ENCODE peak calls at places on chromosomes 1 and 21, in four cellular contexts. J is CD8-positive, alpha-beta T cell; Z is AG04450; B is PC-3. U is an unnamed sample.

GRCh38 chr1:108847464-108847863 is 9.4 kb downstream of the AKNAD1 start:
- DNase-seq in J (no peak), Z (no peak), B (no peak), U (no peak)

GRCh38 chr1:116487583-116487982 is 83.2 kb downstream of the CD58 start:
- DNase-seq in J (no peak), Z (no peak), B (no peak), U (no peak)

GRCh38 chr21:33931799-33932390 is 16.3 kb upstream of the ATP5PO start:
- DNase-seq in J (peak; percentile 34), Z (no peak), B (peak; percentile 25), U (no peak)

GRCh38 chr21:20720623-20721022 is 277.6 kb upstream of the NCAM2 start:
- DNase-seq in J (no peak), Z (no peak), B (peak; percentile 63), U (no peak)

GRCh38 chr21:32015740-32016139 is 142.9 kb downstream of the HUNK start:
- DNase-seq in J (no peak), Z (no peak), B (no peak), U (no peak)

GRCh38 chr1:207711285-207711684 is 40.6 kb upstream of the CD46 start:
- DNase-seq in J (no peak), Z (no peak), B (peak; percentile 69), U (no peak)

GRCh38 chr1:221279146-221279545 is 399.9 kb downstream of the HLX start:
- DNase-seq in J (no peak), Z (no peak), B (no peak), U (no peak)

GRCh38 chr1:43143441-43143888 is 28.6 kb downstream of the EBNA1BP2 start:
- DNase-seq in J (no peak), Z (no peak), B (peak; percentile 27), U (no peak)

GRCh38 chr1:214102907-214103306 is 115.1 kb downstream of the PROX1 start:
- DNase-seq in J (no peak), Z (peak; percentile 63), B (peak; percentile 96), U (no peak)

GRCh38 chr1:196071452-196071851 is 536.8 kb downstream of the KCNT2 start:
- DNase-seq in J (no peak), Z (no peak), B (no peak), U (no peak)

GRCh38 chr1:209302777-209303642 is 280.5 kb upstream of the CAMK1G start:
- DNase-seq in J (no peak), Z (no peak), B (peak; percentile 35), U (no peak)

GRCh38 chr1:174789399-174789798 is 210.3 kb upstream of the CACYBP start:
- DNase-seq in J (no peak), Z (no peak), B (peak; percentile 38), U (no peak)

GRCh38 chr1:152244576-152244975 is 20.6 kb upstream of the HRNR start:
- DNase-seq in J (no peak), Z (no peak), B (peak; percentile 69), U (no peak)

GRCh38 chr21:35649186-35649585 is 411.1 kb downstream of the SETD4 start:
- DNase-seq in J (no peak), Z (no peak), B (peak; percentile 69), U (no peak)

GRCh38 chr1:907611-908451 is 15.9 kb upstream of the SAMD11 start:
- DNase-seq in J (peak; percentile 6), Z (no peak), B (no peak), U (no peak)

GRCh38 chr1:236395780-236396664 is 1.9 kb downstream of the EDARADD start:
- DNase-seq in J (no peak), Z (no peak), B (no peak), U (no peak)

GRCh38 chr1:236392182-236392581 is 1.9 kb upstream of the EDARADD start:
- DNase-seq in J (no peak), Z (no peak), B (no peak), U (no peak)

GRCh38 chr1:236394905-236395779 is 1.1 kb downstream of the EDARADD start:
- DNase-seq in J (peak; percentile 55), Z (no peak), B (peak; percentile 16), U (no peak)

GRCh38 chr1:236396665-236397043 is 2.6 kb downstream of the EDARADD start:
- DNase-seq in J (no peak), Z (no peak), B (no peak), U (no peak)

GRCh38 chr1:236394016-236394481 is at the start of gene EDARADD:
- DNase-seq in J (no peak), Z (no peak), B (peak; percentile 6), U (no peak)
- H3K27ac ChIP-seq in J (peak within 1 kb of the TSS; percentile 41), Z (no peak within 1 kb of the TSS), B (no peak within 1 kb of the TSS), U (no peak within 1 kb of the TSS)

GRCh38 chr1:151037032-151037431 is 646 bp downstream of the BNIPL start:
- DNase-seq in J (no peak), Z (no peak), B (no peak), U (no peak)

GRCh38 chr1:151035167-151035566 is 1.2 kb upstream of the BNIPL start:
- DNase-seq in J (no peak), Z (no peak), B (no peak), U (no peak)

GRCh38 chr1:151039527-151039926 is 3.1 kb downstream of the BNIPL start:
- DNase-seq in J (no peak), Z (no peak), B (no peak), U (no peak)

GRCh38 chr1:151032164-151032563 is 4.2 kb upstream of the BNIPL start:
- DNase-seq in J (no peak), Z (no peak), B (no peak), U (no peak)

DNA sequence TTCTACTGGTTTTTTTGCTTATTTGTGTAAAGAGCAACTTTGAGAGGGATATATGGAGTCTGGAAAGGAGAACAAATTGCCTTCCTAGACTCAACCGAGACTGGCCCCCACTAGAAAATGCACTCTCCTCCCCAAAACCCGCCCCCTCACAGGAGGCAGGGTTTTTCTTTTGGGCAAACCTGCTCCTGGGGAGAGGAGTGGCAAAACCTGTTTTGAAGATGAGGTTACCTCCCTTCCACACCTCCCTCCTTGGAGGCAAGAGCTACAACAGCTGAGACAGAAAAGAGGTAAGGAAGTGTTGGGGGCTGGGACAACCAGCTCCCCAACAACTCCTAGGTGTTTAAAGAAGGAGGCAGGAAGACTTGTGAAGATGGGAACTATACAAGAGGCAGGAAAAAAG is at the start of gene BNIPL:
- DNase-seq in J (no peak), Z (no peak), B (peak; percentile 21), U (no peak)
- H3K27ac ChIP-seq in J (no peak within 1 kb of the TSS), Z (no peak within 1 kb of the TSS), B (no peak within 1 kb of the TSS), U (no peak within 1 kb of the TSS)

GRCh38 chr1:161013104-161013590 is 7.8 kb downstream of the F11R start:
- DNase-seq in J (no peak), Z (no peak), B (peak; percentile 29), U (no peak)

GRCh38 chr1:161013591-161014513 is 7.1 kb downstream of the F11R start:
- DNase-seq in J (peak; percentile 70), Z (peak; percentile 32), B (peak; percentile 65), U (peak; percentile 3)

GRCh38 chr1:161009602-161010211 is 11.2 kb downstream of the F11R start:
- DNase-seq in J (no peak), Z (no peak), B (no peak), U (no peak)

GRCh38 chr1:161008857-161009554 is 11.9 kb downstream of the F11R start:
- DNase-seq in J (no peak), Z (no peak), B (no peak), U (no peak)

DNA sequence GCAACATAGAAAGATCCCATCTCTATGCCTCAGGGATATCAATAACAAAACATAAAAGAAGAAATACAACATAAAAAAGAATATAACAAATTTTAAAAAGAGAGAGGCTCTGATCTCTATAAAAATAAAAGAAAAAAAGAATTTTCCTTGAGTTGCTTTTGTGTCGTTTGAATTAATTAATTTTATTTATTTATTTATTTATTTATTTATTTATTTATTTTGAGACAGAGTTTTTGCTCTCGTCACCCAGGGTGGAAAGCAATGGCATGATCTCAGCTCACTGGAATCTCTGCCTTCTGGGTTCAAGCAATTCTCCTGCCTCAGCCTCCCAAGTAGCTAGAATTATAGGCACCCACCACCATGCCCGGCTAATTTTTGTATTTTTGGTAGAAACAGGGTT is 8.5 kb downstream of the F11R start:
- DNase-seq in J (no peak), Z (no peak), B (no peak), U (no peak)
- H3K27ac ChIP-seq in J (no peak overlapping the region), Z (no peak overlapping the region), B (no peak overlapping the region), U (no peak overlapping the region)

GRCh38 chr1:40861227-40862003 is 748 bp downstream of the CITED4 start:
- DNase-seq in J (peak; percentile 27), Z (no peak), B (no peak), U (no peak)

GRCh38 chr1:40862008-40862863 is at the start of gene CITED4:
- DNase-seq in J (peak; percentile 93), Z (peak; percentile 74), B (peak; percentile 96), U (peak; percentile 89)

GRCh38 chr1:40859017-40859416 is 3.1 kb downstream of the CITED4 start:
- DNase-seq in J (no peak), Z (no peak), B (no peak), U (no peak)

GRCh38 chr1:40857737-40858136 is 4.4 kb downstream of the CITED4 start:
- DNase-seq in J (no peak), Z (no peak), B (no peak), U (no peak)

DNA sequence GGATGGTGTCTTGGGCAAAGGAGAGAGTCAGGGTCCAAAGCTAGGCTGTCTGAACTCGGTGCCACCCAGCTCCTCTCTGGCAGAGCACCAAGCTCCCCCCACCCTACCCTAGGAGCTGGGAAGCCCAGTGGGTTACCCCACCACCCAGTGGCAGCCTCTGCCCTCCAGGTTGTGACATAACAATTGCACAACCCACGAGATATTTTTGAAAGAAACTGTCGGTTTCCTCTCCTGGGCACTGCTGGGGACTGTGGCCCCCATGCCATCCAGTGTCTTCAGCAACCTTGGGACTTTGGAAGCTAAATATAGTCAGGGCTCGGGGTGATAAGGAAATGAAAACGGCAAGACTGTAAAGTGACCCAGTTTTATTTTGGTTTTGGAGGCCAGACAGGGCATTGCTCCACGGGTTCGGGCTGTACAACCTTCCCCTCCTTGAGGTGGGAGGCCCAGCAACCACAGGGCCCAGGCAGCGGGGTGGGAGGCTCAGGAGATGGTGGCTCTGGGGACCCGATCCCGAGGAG is 1.4 kb downstream of the CITED4 start:
- DNase-seq in J (no peak), Z (no peak), B (no peak), U (no peak)
- H3K27ac ChIP-seq in J (no peak overlapping the region), Z (no peak overlapping the region), B (no peak overlapping the region), U (no peak overlapping the region)

DNA sequence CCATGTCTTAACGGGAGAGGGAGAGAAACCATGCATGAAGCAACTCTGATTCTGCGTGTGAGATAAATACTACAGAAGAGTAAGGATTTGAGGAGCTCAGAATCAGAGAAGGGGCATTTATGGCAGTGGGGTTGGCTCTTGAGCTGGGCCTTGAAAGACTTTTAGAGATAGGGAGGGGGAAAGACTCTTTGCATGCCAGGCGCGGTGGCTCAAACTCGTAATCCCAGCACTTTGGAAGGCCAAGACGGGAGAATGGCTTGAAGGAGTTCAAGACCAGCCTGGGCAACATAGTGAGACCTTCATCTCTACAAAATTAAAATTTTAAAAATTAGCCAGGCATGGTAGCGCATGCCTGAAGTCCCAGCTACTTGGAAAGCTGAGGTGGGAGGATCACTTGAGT is 672 bp downstream of the ARMH1 start:
- DNase-seq in J (no peak), Z (no peak), B (no peak), U (no peak)
- H3K27ac ChIP-seq in J (no peak overlapping the region), Z (no peak overlapping the region), B (no peak overlapping the region), U (no peak overlapping the region)

GRCh38 chr1:7366286-7366954 is 404.7 kb upstream of the VAMP3 start:
- DNase-seq in J (no peak), Z (no peak), B (no peak), U (no peak)
- H3K27ac ChIP-seq in J (no peak overlapping the region), Z (no peak overlapping the region), B (no peak overlapping the region), U (no peak overlapping the region)